ENCODE peak calls at places on chromosome 3, in ten cellular contexts. L is HepG2, G is HFFc6, O is RWPE1, V is esophagus squamous epithelium, Y is endothelial cell, J is fibroblast of pulmonary artery, Z is glutamatergic neuron, D is nephron progenitor cell, M is ovary. I is an unnamed sample.

GRCh38 chr3:68779261-68779660 is 153.1 kb downstream of the TAFA4 start:
- DNase-seq in O (no peak), V (no peak), G (no peak), J (no peak), L (no peak), Z (no peak), D (no peak), Y (no peak), M (no peak), I (no peak)

GRCh38 chr3:16885948-16886683 is 1.4 kb downstream of the PLCL2 start:
- DNase-seq in G (no peak), Y (no peak), J (peak; percentile 61), V (no peak), M (no peak), Z (no peak), L (no peak), D (no peak), O (no peak), I (no peak)

GRCh38 chr3:139312959-139313358 is 30.9 kb upstream of the MRPS22 start:
- DNase-seq in J (peak; percentile 36), G (peak; percentile 81), O (peak; percentile 54), Z (no peak), V (no peak), D (no peak), M (no peak), Y (no peak), L (no peak), I (no peak)

GRCh38 chr3:195256639-195257453 is 14.1 kb downstream of the XXYLT1 start:
- DNase-seq in G (no peak), J (no peak), V (no peak), D (no peak), Z (no peak), M (no peak), L (no peak), O (no peak), Y (no peak), I (no peak)

GRCh38 chr3:190566043-190566933 is 52.4 kb downstream of the IL1RAP start:
- DNase-seq in V (peak; percentile 37), J (peak; percentile 100), Z (no peak), Y (peak; percentile 32), D (no peak), G (peak; percentile 99), O (peak; percentile 93), M (peak; percentile 16), L (peak; percentile 98), I (no peak)

GRCh38 chr3:31772155-31772761 is 208.8 kb downstream of the OSBPL10 start:
- DNase-seq in D (no peak), J (no peak), O (no peak), M (no peak), Z (no peak), L (no peak), G (no peak), V (no peak), Y (no peak), I (no peak)

GRCh38 chr3:31906182-31906581 is 74.9 kb downstream of the OSBPL10 start:
- DNase-seq in G (no peak), Y (no peak), J (no peak), Z (no peak), O (peak; percentile 19), V (no peak), M (no peak), D (no peak), L (no peak), I (no peak)

GRCh38 chr3:29683306-29683993 is 402.6 kb downstream of the RBMS3 start:
- DNase-seq in V (no peak), Y (no peak), L (no peak), G (peak; percentile 45), J (peak; percentile 90), D (no peak), Z (no peak), M (no peak), O (peak; percentile 3), I (no peak)

GRCh38 chr3:149316427-149316826 is 17.0 kb downstream of the TM4SF18 start:
- DNase-seq in L (no peak), Z (no peak), O (no peak), V (no peak), D (no peak), Y (no peak), G (no peak), J (no peak), M (no peak), I (no peak)

GRCh38 chr3:37907906-37908305 is 46.2 kb downstream of the CTDSPL start:
- DNase-seq in G (no peak), L (peak; percentile 95), Z (no peak), M (no peak), O (no peak), J (no peak), Y (no peak), D (no peak), V (no peak), I (no peak)

GRCh38 chr3:36257117-36257516 is 123.2 kb upstream of the STAC start:
- DNase-seq in J (no peak), O (no peak), L (no peak), Z (no peak), V (no peak), M (no peak), Y (no peak), D (no peak), G (no peak), I (no peak)

GRCh38 chr3:39096775-39097174 is 10.7 kb downstream of the GORASP1 start:
- DNase-seq in D (no peak), G (no peak), Z (no peak), Y (no peak), L (peak; percentile 67), M (no peak), J (peak; percentile 28), O (no peak), V (no peak), I (no peak)

GRCh38 chr3:195071916-195072820 is 198.8 kb downstream of the XXYLT1 start:
- DNase-seq in O (no peak), L (no peak), M (no peak), V (no peak), J (no peak), Z (no peak), D (no peak), Y (no peak), G (no peak), I (peak; percentile 41)

GRCh38 chr3:148149556-148149955 is 548.1 kb upstream of the AGTR1 start:
- DNase-seq in M (no peak), O (no peak), G (no peak), D (no peak), Z (no peak), V (no peak), L (no peak), J (no peak), Y (no peak), I (no peak)

GRCh38 chr3:169083126-169083525 is 580.4 kb downstream of the MECOM start:
- DNase-seq in Z (no peak), M (no peak), V (no peak), O (no peak), J (no peak), D (no peak), L (no peak), Y (no peak), G (no peak), I (no peak)

DNA sequence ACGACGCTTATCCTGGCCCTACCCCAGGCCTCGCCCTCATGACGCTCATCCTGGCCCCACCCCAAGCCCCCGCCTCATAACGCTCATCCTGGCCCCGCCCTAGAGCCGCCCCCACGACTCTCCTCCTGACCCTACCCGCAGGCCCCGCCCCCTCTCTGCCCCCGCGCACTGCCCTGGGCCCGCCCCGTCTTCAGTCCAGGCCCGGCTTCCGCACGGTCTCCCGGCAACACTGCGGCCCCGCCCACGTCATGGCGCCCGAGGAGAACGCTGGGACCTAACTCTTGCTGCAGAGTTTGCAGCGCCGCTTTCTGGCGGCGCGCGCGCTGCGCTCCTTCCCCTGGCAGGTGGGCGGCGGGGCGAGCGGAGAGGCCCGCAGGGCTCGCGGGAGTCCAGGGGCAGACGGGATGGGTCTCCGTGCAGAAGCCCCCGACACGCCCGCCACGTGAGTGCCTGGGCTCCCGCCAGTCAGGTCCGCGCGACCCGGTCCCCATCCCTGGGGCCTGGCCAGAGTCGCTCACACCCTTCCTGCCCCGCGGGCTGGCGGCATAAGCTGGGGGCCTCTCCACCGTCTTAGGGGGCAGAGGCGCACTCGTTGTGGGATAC is 52.5 kb upstream of the ROPN1B start:
- DNase-seq in J (peak; percentile 94), O (peak; percentile 82), G (no peak), V (peak; percentile 99), Y (no peak), L (peak; percentile 84), D (peak; percentile 97), Z (peak; percentile 97), M (no peak), I (peak; percentile 98)
- TF ChIP-seq CTCF in J (no peak), O (no peak), G (peak; percentile 23), V (peak; percentile 36), Y (no peak), L (peak; percentile 46), D (no peak), Z (no peak), M (no peak), I (no peak)

DNA sequence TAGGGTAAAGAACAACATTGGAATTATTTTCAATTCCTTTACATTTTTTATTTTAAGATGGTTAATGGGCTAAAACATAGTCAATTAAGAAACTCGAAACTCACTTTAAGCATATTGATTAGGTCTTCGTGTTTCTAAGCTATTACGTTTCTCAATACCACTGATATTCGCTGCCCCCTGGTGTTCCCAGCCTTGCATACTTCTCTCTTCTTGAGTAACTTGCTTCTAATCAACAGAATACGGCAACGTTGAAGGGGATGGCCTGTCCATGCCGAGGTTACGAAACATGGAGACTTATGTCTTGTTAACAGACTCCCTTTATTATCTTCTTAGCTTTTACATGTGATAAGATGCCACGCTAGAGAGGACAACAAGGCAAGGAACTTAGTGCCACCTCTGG is 43.6 kb downstream of the ROBO1 start:
- DNase-seq in M (no peak), D (peak; percentile 16), J (no peak), Z (peak; percentile 57), L (peak; percentile 5), Y (peak; percentile 51), O (no peak), V (no peak), G (no peak), I (no peak)
- TF ChIP-seq CTCF in M (no peak), D (peak; percentile 33), J (no peak), Z (peak; percentile 24), L (no peak), Y (no peak), O (no peak), V (no peak), G (no peak), I (no peak)

GRCh38 chr3:55571913-55572312 is 84.8 kb upstream of the WNT5A start:
- DNase-seq in O (no peak), L (peak; percentile 3), D (peak; percentile 49), M (no peak), V (no peak), Y (peak; percentile 56), Z (no peak), J (peak; percentile 16), G (no peak), I (no peak)
- TF ChIP-seq CTCF in O (no peak), L (no peak), D (peak; percentile 43), M (no peak), V (peak; percentile 52), Y (peak; percentile 67), Z (peak; percentile 38), J (no peak), G (peak; percentile 16), I (peak; percentile 23)

DNA sequence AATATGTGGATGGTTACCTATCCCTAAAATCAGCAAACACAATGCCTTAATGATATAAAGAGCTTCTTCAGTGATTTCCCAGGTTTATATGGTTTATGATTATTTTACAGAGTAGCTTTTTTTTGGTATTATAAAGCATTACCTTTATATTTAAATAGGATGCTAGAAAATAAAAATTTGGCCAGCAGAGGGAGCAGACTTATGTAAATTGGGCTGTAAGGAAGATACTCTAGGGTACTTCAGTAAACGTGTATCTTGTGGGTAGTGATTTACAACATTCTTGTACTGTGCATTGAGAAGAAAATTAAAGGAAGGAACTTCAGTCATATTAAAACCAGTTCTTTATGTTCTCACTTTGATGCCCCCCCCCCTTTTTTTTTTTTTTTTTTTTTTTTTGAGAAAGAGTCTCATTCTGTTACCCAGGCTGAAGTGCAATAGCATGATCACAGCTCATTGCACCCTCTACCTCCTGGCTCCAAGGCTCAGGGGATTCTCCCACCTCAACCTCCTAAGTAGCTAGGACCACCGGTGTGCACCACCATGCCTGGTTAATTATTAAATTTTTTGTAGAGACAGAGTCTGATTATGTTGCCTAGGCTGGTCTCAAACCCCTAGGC is 167.9 kb downstream of the BBX start:
- DNase-seq in Y (no peak), Z (no peak), J (peak; percentile 79), O (peak; percentile 36), L (peak; percentile 45), M (no peak), D (no peak), V (no peak), G (peak; percentile 58), I (no peak)
- TF ChIP-seq CTCF in Y (peak; percentile 69), Z (peak; percentile 67), J (peak; percentile 55), O (peak; percentile 57), L (peak; percentile 14), M (no peak), D (peak; percentile 33), V (peak; percentile 53), G (peak; percentile 80), I (peak; percentile 42)

I was measured in Peyer's patch.